ENCODE peak calls at places on chromosome 7, in seven cellular contexts. J is mesendoderm, E is IMR-90, L is body of pancreas, S is fibroblast of lung, C is tibial nerve, Q is HepG2. D is an unnamed sample.

GRCh38 chr7:74234549-74234948 is 19.6 kb downstream of the RFC2 start:
- DNase-seq in J (no peak), E (no peak), L (no peak), S (no peak), C (no peak), Q (no peak), D (no peak)

GRCh38 chr7:7969306-7970112 is 913 bp downstream of the GLCCI1 start:
- DNase-seq in J (peak; percentile 78), E (peak; percentile 40), L (peak; percentile 31), S (peak; percentile 46), C (peak; percentile 24), Q (no peak), D (peak; percentile 20)

GRCh38 chr7:113775401-113775800 is 143.4 kb downstream of the PPP1R3A start:
- DNase-seq in J (no peak), E (no peak), L (no peak), S (no peak), C (no peak), Q (no peak), D (no peak)

GRCh38 chr7:139869886-139870285 is 40.8 kb downstream of the TBXAS1 start:
- DNase-seq in J (no peak), E (no peak), L (no peak), S (no peak), C (no peak), Q (no peak), D (no peak)

GRCh38 chr7:106866298-106867281 is 1.5 kb downstream of the PIK3CG start:
- DNase-seq in J (no peak), E (no peak), L (no peak), S (no peak), C (no peak), Q (no peak), D (no peak)

GRCh38 chr7:12403287-12404181 is at the start of gene VWDE:
- DNase-seq in J (peak; percentile 90), E (no peak), L (peak; percentile 52), S (peak; percentile 37), C (no peak), Q (no peak), D (no peak)

GRCh38 chr7:30922596-30922995 is 10.9 kb downstream of the AQP1 start:
- DNase-seq in J (no peak), E (no peak), L (peak; percentile 7), S (no peak), C (no peak), Q (no peak), D (no peak)

GRCh38 chr7:452230-452751 is 67.4 kb downstream of the PDGFA start:
- DNase-seq in J (peak; percentile 49), E (peak; percentile 49), L (no peak), S (peak; percentile 42), C (no peak), Q (no peak), D (peak; percentile 40)

GRCh38 chr7:125555921-125556320 is 626.3 kb upstream of the POT1 start:
- DNase-seq in J (peak; percentile 22), E (no peak), L (no peak), S (no peak), C (no peak), Q (no peak), D (no peak)

GRCh38 chr7:117269417-117269816 is 53.4 kb downstream of the WNT2 start:
- DNase-seq in J (no peak), E (peak; percentile 98), L (no peak), S (peak; percentile 88), C (no peak), Q (no peak), D (no peak)

GRCh38 chr7:83579740-83580139 is 69.2 kb downstream of the SEMA3E start:
- DNase-seq in J (no peak), E (peak; percentile 17), L (no peak), S (peak; percentile 60), C (no peak), Q (no peak), D (no peak)

GRCh38 chr7:114086906-114087651 is 168.3 kb upstream of the PPP1R3A start:
- DNase-seq in J (peak; percentile 47), E (peak; percentile 19), L (peak; percentile 70), S (peak; percentile 57), C (peak; percentile 30), Q (no peak), D (no peak)

GRCh38 chr7:142385528-142386340 is 127.9 kb upstream of the PRSS58 start:
- DNase-seq in J (peak; percentile 85), E (peak; percentile 76), L (peak; percentile 39), S (peak; percentile 79), C (no peak), Q (peak; percentile 32), D (peak; percentile 58)

GRCh38 chr7:143978585-143978984 is 21.5 kb upstream of the OR6B1 start:
- DNase-seq in J (no peak), E (no peak), L (no peak), S (no peak), C (no peak), Q (no peak), D (no peak)

GRCh38 chr7:140156460-140157080 is 20.2 kb downstream of the KDM7A start:
- DNase-seq in J (peak; percentile 54), E (no peak), L (no peak), S (no peak), C (no peak), Q (no peak), D (no peak)

GRCh38 chr7:92747041-92747835 is 89.1 kb downstream of the CDK6 start:
- DNase-seq in J (no peak), E (peak; percentile 53), L (no peak), S (peak; percentile 31), C (no peak), Q (no peak), D (no peak)

GRCh38 chr7:43648725-43649406 is 66.0 kb downstream of the STK17A start:
- DNase-seq in J (no peak), E (peak; percentile 85), L (no peak), S (peak; percentile 69), C (no peak), Q (no peak), D (no peak)

GRCh38 chr7:55499591-55499990 is 72.7 kb downstream of the VOPP1 start:
- DNase-seq in J (no peak), E (no peak), L (no peak), S (no peak), C (no peak), Q (no peak), D (no peak)
- H3K4me1 ChIP-seq in J (no peaks in the 10 kb centered on the region), E (peaks cover 3% of the 10 kb centered on the region), L (no peaks in the 10 kb centered on the region), S (no peaks in the 10 kb centered on the region), C (peaks cover 13% of the 10 kb centered on the region), Q (no peaks in the 10 kb centered on the region), D (peaks cover 54% of the 10 kb centered on the region)

DNA sequence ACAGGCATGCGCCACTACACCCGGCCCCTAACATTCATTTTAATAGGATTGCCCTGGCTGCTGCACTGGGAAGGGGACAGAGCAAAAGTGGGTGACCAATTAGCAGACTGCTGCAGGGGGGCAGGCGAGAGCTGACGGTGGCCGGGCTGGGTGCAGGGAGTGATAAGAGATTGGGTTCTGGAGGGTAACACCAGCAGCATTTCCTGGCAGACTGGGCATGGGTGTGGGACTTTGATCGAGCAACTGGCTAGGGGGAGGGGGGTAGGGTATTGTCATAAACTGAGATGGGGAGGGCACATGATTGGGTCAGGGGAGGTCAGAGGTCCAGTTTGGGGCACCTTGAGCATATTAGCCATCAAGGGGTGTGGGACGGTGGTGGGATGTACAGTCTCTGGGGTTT is 20.2 kb upstream of the AMZ1 start:
- DNase-seq in J (no peak), E (no peak), L (no peak), S (no peak), C (no peak), Q (no peak), D (no peak)
- H3K27me3 ChIP-seq in J (no peaks in the 10 kb centered on the region), E (no peaks in the 10 kb centered on the region), L (no peaks in the 10 kb centered on the region), S (peaks cover 5% of the 10 kb centered on the region), C (no peaks in the 10 kb centered on the region), Q (peaks cover 23% of the 10 kb centered on the region), D (peaks cover 17% of the 10 kb centered on the region)

GRCh38 chr7:129781856-129782256 is 170.3 kb downstream of the NRF1 start:
- DNase-seq in J (no peak), E (no peak), L (no peak), S (no peak), C (no peak), Q (no peak), D (no peak)

GRCh38 chr7:129784437-129784782 is 168.3 kb downstream of the UBE2H start:
- DNase-seq in J (no peak), E (no peak), L (peak; percentile 7), S (no peak), C (no peak), Q (no peak), D (no peak)

GRCh38 chr7:129782257-129783096 is 170.3 kb downstream of the UBE2H start:
- DNase-seq in J (no peak), E (no peak), L (no peak), S (no peak), C (no peak), Q (no peak), D (no peak)

GRCh38 chr7:129784783-129785456 is 167.8 kb downstream of the UBE2H start:
- DNase-seq in J (no peak), E (no peak), L (peak; percentile 29), S (no peak), C (no peak), Q (no peak), D (no peak)

GRCh38 chr7:129783097-129783919 is 169.5 kb downstream of the UBE2H start:
- DNase-seq in J (no peak), E (no peak), L (no peak), S (no peak), C (no peak), Q (no peak), D (no peak)
- H3K4me1 ChIP-seq in J (no peaks in the 10 kb centered on the region), E (peaks cover 2% of the 10 kb centered on the region), L (peaks cover 62% of the 10 kb centered on the region), S (no peaks in the 10 kb centered on the region), C (peaks cover 79% of the 10 kb centered on the region), Q (peaks cover 24% of the 10 kb centered on the region), D (peaks cover 26% of the 10 kb centered on the region)

DNA sequence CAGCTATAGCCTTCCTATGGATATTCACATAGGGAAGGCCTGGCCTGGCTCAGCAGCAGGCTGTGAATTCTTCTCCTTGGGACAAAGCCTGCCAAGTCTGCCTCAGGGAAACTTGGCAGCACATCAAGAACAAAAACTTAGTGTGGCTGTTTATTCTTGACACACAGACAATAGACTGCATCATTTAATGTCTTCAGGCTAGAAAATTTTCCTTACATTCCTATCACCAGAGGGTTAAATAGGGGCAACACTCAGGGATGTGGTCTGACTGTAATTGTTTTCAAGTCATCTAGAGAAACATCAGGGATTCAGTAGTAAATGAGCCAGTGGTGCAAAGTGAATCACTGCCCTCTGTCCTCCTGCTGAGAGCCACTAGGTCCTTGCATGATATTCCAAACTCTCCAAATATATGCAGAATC is 137.3 kb downstream of the SEMA3C start:
- DNase-seq in J (peak; percentile 80), E (peak; percentile 71), L (no peak), S (peak; percentile 87), C (peak; percentile 56), Q (no peak), D (no peak)
- H3K27me3 ChIP-seq in J (no peaks in the 10 kb centered on the region), E (no peaks in the 10 kb centered on the region), L (no peaks in the 10 kb centered on the region), S (no peaks in the 10 kb centered on the region), C (no peaks in the 10 kb centered on the region), Q (no peaks in the 10 kb centered on the region), D (no peaks in the 10 kb centered on the region)

GRCh38 chr7:155360495-155361362 is 63.1 kb downstream of the INSIG1 start:
- DNase-seq in J (no peak), E (no peak), L (no peak), S (no peak), C (no peak), Q (no peak), D (no peak)
- H3K4me1 ChIP-seq in J (no peaks in the 10 kb centered on the region), E (no peaks in the 10 kb centered on the region), L (no peaks in the 10 kb centered on the region), S (no peaks in the 10 kb centered on the region), C (no peaks in the 10 kb centered on the region), Q (peaks cover 5% of the 10 kb centered on the region), D (no peaks in the 10 kb centered on the region)